ENCODE peak calls at places on chromosomes 11 and 22, in nine cellular contexts. One of them, this sample, is unnamed.

GRCh38 chr11:75197512-75198277 is 42.9 kb upstream of the TPBGL start:
- DNase-seq in EL: no peak
- DNase-seq in stimulated activated CD4-positive, alpha-beta T cell treated with anti-CD3 and anti-CD28 coated beads, Interleukin-2, amount 100 ng/mL, for 48 hours: no peak
- DNase-seq in neural progenitor cell: no peak
- DNase-seq in stimulated activated CD8-positive, alpha-beta memory T cell treated with anti-CD3 and anti-CD28 coated beads, Interleukin-7, amount 100 ng/mL, for 48 hours: no peak
- DNase-seq in HCEC 1CT: no peak
- DNase-seq in head of caudate nucleus: no peak
- DNase-seq in GM23248: no peak
- DNase-seq in H7: no peak
- DNase-seq in this sample: no peak

GRCh38 chr11:29679996-29680395 is 336.8 kb downstream of the KCNA4 start:
- DNase-seq in stimulated activated CD4-positive, alpha-beta T cell treated with anti-CD3 and anti-CD28 coated beads, Interleukin-2, amount 100 ng/mL, for 48 hours: no peak
- DNase-seq in neural progenitor cell: no peak
- DNase-seq in H7: no peak
- DNase-seq in head of caudate nucleus: no peak
- DNase-seq in HCEC 1CT: no peak
- DNase-seq in stimulated activated CD8-positive, alpha-beta memory T cell treated with anti-CD3 and anti-CD28 coated beads, Interleukin-7, amount 100 ng/mL, for 48 hours: no peak
- DNase-seq in GM23248: no peak
- DNase-seq in EL: no peak
- DNase-seq in this sample: no peak

GRCh38 chr11:2751523-2752203 is 51.9 kb upstream of the KCNQ1OT1 start:
- DNase-seq in GM23248: no peak
- DNase-seq in HCEC 1CT: no peak
- DNase-seq in stimulated activated CD8-positive, alpha-beta memory T cell treated with anti-CD3 and anti-CD28 coated beads, Interleukin-7, amount 100 ng/mL, for 48 hours: no peak
- DNase-seq in neural progenitor cell: no peak
- DNase-seq in H7: no peak
- DNase-seq in EL: no peak
- DNase-seq in head of caudate nucleus: no peak
- DNase-seq in stimulated activated CD4-positive, alpha-beta T cell treated with anti-CD3 and anti-CD28 coated beads, Interleukin-2, amount 100 ng/mL, for 48 hours: no peak
- DNase-seq in this sample: no peak

GRCh38 chr22:48423481-48423901 is 1404.2 kb downstream of the BRD1 start:
- DNase-seq in neural progenitor cell: no peak
- DNase-seq in GM23248: peak
- DNase-seq in head of caudate nucleus: no peak
- DNase-seq in stimulated activated CD4-positive, alpha-beta T cell treated with anti-CD3 and anti-CD28 coated beads, Interleukin-2, amount 100 ng/mL, for 48 hours: no peak
- DNase-seq in HCEC 1CT: no peak
- DNase-seq in H7: no peak
- DNase-seq in stimulated activated CD8-positive, alpha-beta memory T cell treated with anti-CD3 and anti-CD28 coated beads, Interleukin-7, amount 100 ng/mL, for 48 hours: no peak
- DNase-seq in EL: peak
- DNase-seq in this sample: no peak

GRCh38 chr11:123493393-123494063 is 63.5 kb downstream of the GRAMD1B start:
- DNase-seq in HCEC 1CT: no peak
- DNase-seq in GM23248: no peak
- DNase-seq in stimulated activated CD8-positive, alpha-beta memory T cell treated with anti-CD3 and anti-CD28 coated beads, Interleukin-7, amount 100 ng/mL, for 48 hours: no peak
- DNase-seq in H7: peak
- DNase-seq in stimulated activated CD4-positive, alpha-beta T cell treated with anti-CD3 and anti-CD28 coated beads, Interleukin-2, amount 100 ng/mL, for 48 hours: no peak
- DNase-seq in head of caudate nucleus: no peak
- DNase-seq in neural progenitor cell: peak
- DNase-seq in EL: no peak
- DNase-seq in this sample: no peak

GRCh38 chr22:43345761-43346261 is 2.6 kb upstream of the SCUBE1 start:
- DNase-seq in stimulated activated CD8-positive, alpha-beta memory T cell treated with anti-CD3 and anti-CD28 coated beads, Interleukin-7, amount 100 ng/mL, for 48 hours: no peak
- DNase-seq in head of caudate nucleus: no peak
- DNase-seq in H7: no peak
- DNase-seq in EL: no peak
- DNase-seq in neural progenitor cell: no peak
- DNase-seq in HCEC 1CT: no peak
- DNase-seq in GM23248: peak
- DNase-seq in stimulated activated CD4-positive, alpha-beta T cell treated with anti-CD3 and anti-CD28 coated beads, Interleukin-2, amount 100 ng/mL, for 48 hours: no peak
- DNase-seq in this sample: no peak

GRCh38 chr11:43933608-43934358 is 8.7 kb upstream of the C11orf96 start:
- DNase-seq in neural progenitor cell: peak
- DNase-seq in H7: peak
- DNase-seq in stimulated activated CD8-positive, alpha-beta memory T cell treated with anti-CD3 and anti-CD28 coated beads, Interleukin-7, amount 100 ng/mL, for 48 hours: no peak
- DNase-seq in GM23248: peak
- DNase-seq in head of caudate nucleus: peak
- DNase-seq in EL: no peak
- DNase-seq in stimulated activated CD4-positive, alpha-beta T cell treated with anti-CD3 and anti-CD28 coated beads, Interleukin-2, amount 100 ng/mL, for 48 hours: no peak
- DNase-seq in HCEC 1CT: no peak
- DNase-seq in this sample: no peak

GRCh38 chr11:83115551-83115950 is 41.4 kb upstream of the PCF11 start:
- DNase-seq in neural progenitor cell: peak
- DNase-seq in head of caudate nucleus: no peak
- DNase-seq in GM23248: no peak
- DNase-seq in stimulated activated CD4-positive, alpha-beta T cell treated with anti-CD3 and anti-CD28 coated beads, Interleukin-2, amount 100 ng/mL, for 48 hours: no peak
- DNase-seq in stimulated activated CD8-positive, alpha-beta memory T cell treated with anti-CD3 and anti-CD28 coated beads, Interleukin-7, amount 100 ng/mL, for 48 hours: no peak
- DNase-seq in HCEC 1CT: no peak
- DNase-seq in H7: no peak
- DNase-seq in EL: no peak
- DNase-seq in this sample: no peak

GRCh38 chr11:94400839-94401772 is at the start of gene GPR83:
- DNase-seq in head of caudate nucleus: no peak
- DNase-seq in stimulated activated CD8-positive, alpha-beta memory T cell treated with anti-CD3 and anti-CD28 coated beads, Interleukin-7, amount 100 ng/mL, for 48 hours: no peak
- DNase-seq in neural progenitor cell: peak
- DNase-seq in H7: peak
- DNase-seq in stimulated activated CD4-positive, alpha-beta T cell treated with anti-CD3 and anti-CD28 coated beads, Interleukin-2, amount 100 ng/mL, for 48 hours: no peak
- DNase-seq in HCEC 1CT: no peak
- DNase-seq in EL: peak
- DNase-seq in GM23248: peak
- DNase-seq in this sample: no peak

GRCh38 chr11:272195-272930 is 5.8 kb upstream of the NLRP6 start:
- DNase-seq in HCEC 1CT: no peak
- DNase-seq in GM23248: no peak
- DNase-seq in stimulated activated CD4-positive, alpha-beta T cell treated with anti-CD3 and anti-CD28 coated beads, Interleukin-2, amount 100 ng/mL, for 48 hours: no peak
- DNase-seq in neural progenitor cell: no peak
- DNase-seq in stimulated activated CD8-positive, alpha-beta memory T cell treated with anti-CD3 and anti-CD28 coated beads, Interleukin-7, amount 100 ng/mL, for 48 hours: no peak
- DNase-seq in H7: peak
- DNase-seq in EL: no peak
- DNase-seq in head of caudate nucleus: no peak
- DNase-seq in this sample: no peak